ENCODE peak calls at places on chromosomes 16 and 17, in eight cellular contexts. D is kidney glomerular epithelial cell; C is cardiac fibroblast; F is cardiac septum; B is stimulated activated naive CD4-positive, alpha-beta T cell; L is ascending aorta; K is NCI-H2081; U is spleen. P is an unnamed sample.

GRCh38 chr16:7452090-7452489 is 119.4 kb downstream of the RBFOX1 start:
- DNase-seq in D (no peak), C (no peak), F (no peak), B (no peak), L (no peak), K (peak; percentile 25), U (no peak), P (no peak)

GRCh38 chr17:56171186-56171959 is 18.1 kb downstream of the ANKFN1 start:
- DNase-seq in D (no peak), C (no peak), F (no peak), B (no peak), L (no peak), K (no peak), U (no peak), P (no peak)

GRCh38 chr17:8994319-8994718 is 27.0 kb upstream of the NTN1 start:
- DNase-seq in D (no peak), C (peak; percentile 53), F (peak; percentile 90), B (peak; percentile 43), L (peak; percentile 55), K (peak; percentile 1), U (peak; percentile 87), P (peak; percentile 3)

GRCh38 chr17:7262192-7263070 is at the start of gene CLDN7:
- DNase-seq in D (no peak), C (no peak), F (no peak), B (peak; percentile 39), L (no peak), K (peak; percentile 78), U (no peak), P (no peak)

GRCh38 chr17:36850794-36851193 is 86.5 kb upstream of the LHX1 start:
- DNase-seq in D (peak; percentile 32), C (peak; percentile 83), F (no peak), B (no peak), L (no peak), K (no peak), U (no peak), P (no peak)

GRCh38 chr16:3192476-3193019 is 4.5 kb downstream of the OR1F1 start:
- DNase-seq in D (no peak), C (no peak), F (no peak), B (no peak), L (no peak), K (no peak), U (no peak), P (no peak)

GRCh38 chr17:78387982-78388941 is 9.8 kb downstream of the PGS1 start:
- DNase-seq in D (no peak), C (no peak), F (no peak), B (no peak), L (no peak), K (no peak), U (no peak), P (no peak)

GRCh38 chr17:45320349-45320930 is 3.6 kb upstream of the MAP3K14 start:
- DNase-seq in D (no peak), C (peak; percentile 63), F (no peak), B (peak; percentile 6), L (no peak), K (no peak), U (no peak), P (no peak)

GRCh38 chr17:2023692-2024571 is 1.2 kb downstream of the RTN4RL1 start:
- DNase-seq in D (no peak), C (peak; percentile 51), F (no peak), B (peak; percentile 49), L (no peak), K (peak; percentile 25), U (no peak), P (no peak)

GRCh38 chr16:24789881-24790280 is 55.9 kb upstream of the SLC5A11 start:
- DNase-seq in D (no peak), C (no peak), F (no peak), B (no peak), L (no peak), K (no peak), U (no peak), P (no peak)

GRCh38 chr17:42780816-42781638 is 617 bp downstream of the WNK4 start:
- DNase-seq in D (no peak), C (peak; percentile 17), F (no peak), B (no peak), L (no peak), K (no peak), U (peak; percentile 69), P (no peak)

GRCh38 chr17:13008461-13008860 is 9.4 kb downstream of the ELAC2 start:
- DNase-seq in D (no peak), C (no peak), F (peak; percentile 65), B (no peak), L (no peak), K (no peak), U (no peak), P (no peak)

GRCh38 chr16:48321307-48322036 is 63.7 kb downstream of the SIAH1 start:
- DNase-seq in D (peak; percentile 4), C (peak; percentile 69), F (no peak), B (no peak), L (no peak), K (no peak), U (no peak), P (no peak)

GRCh38 chr16:31452631-31453106 is 6.6 kb upstream of the ARMC5 start:
- DNase-seq in D (peak; percentile 78), C (peak; percentile 95), F (no peak), B (no peak), L (no peak), K (no peak), U (no peak), P (no peak)

GRCh38 chr17:72467841-72468653 is 347.2 kb downstream of the SOX9 start:
- DNase-seq in D (no peak), C (peak; percentile 61), F (no peak), B (no peak), L (no peak), K (peak; percentile 50), U (peak; percentile 69), P (no peak)

GRCh38 chr16:57299009-57299718 is 14.7 kb upstream of the PLLP start:
- DNase-seq in D (peak; percentile 90), C (peak; percentile 89), F (no peak), B (no peak), L (no peak), K (no peak), U (peak; percentile 63), P (peak; percentile 85)

GRCh38 chr17:61366715-61367413 is 32.8 kb upstream of the TBX2 start:
- DNase-seq in D (no peak), C (no peak), F (peak; percentile 81), B (no peak), L (no peak), K (peak; percentile 86), U (peak; percentile 46), P (no peak)

GRCh38 chr16:83994087-83994486 is 26.0 kb downstream of the NECAB2 start:
- DNase-seq in D (peak; percentile 29), C (peak; percentile 98), F (peak; percentile 82), B (no peak), L (no peak), K (no peak), U (no peak), P (no peak)

P was measured in DMS 273 treated with DMSO at 0.1 percent for 48 hours.